ENCODE peak calls at places on chromosomes 1 and 21, in eight cellular contexts. One of them, this sample, is unnamed.

GRCh38 chr1:8031176-8031785 is 5.2 kb upstream of the ERRFI1 start:
- DNase-seq in posterior cingulate gyrus: no peak
- DNase-seq in HFFc6: peak
- DNase-seq in WTC11: no peak
- DNase-seq in HepG2: no peak
- DNase-seq in ELR: peak
- DNase-seq in stimulated activated CD8-positive, alpha-beta memory T cell treated with anti-CD3 and anti-CD28 coated beads, Interleukin-4, amount 100 ng/mL, for 24 hours: no peak
- DNase-seq in adrenal gland: no peak
- DNase-seq in this sample: peak

GRCh38 chr1:228930479-228930957 is 195.2 kb downstream of the RHOU start:
- DNase-seq in posterior cingulate gyrus: no peak
- DNase-seq in HFFc6: no peak
- DNase-seq in WTC11: no peak
- DNase-seq in HepG2: no peak
- DNase-seq in ELR: no peak
- DNase-seq in stimulated activated CD8-positive, alpha-beta memory T cell treated with anti-CD3 and anti-CD28 coated beads, Interleukin-4, amount 100 ng/mL, for 24 hours: no peak
- DNase-seq in adrenal gland: no peak
- DNase-seq in this sample: peak

GRCh38 chr1:55284856-55285255 is 69.7 kb upstream of the USP24 start:
- DNase-seq in posterior cingulate gyrus: no peak
- DNase-seq in HFFc6: peak
- DNase-seq in WTC11: no peak
- DNase-seq in HepG2: no peak
- DNase-seq in ELR: peak
- DNase-seq in stimulated activated CD8-positive, alpha-beta memory T cell treated with anti-CD3 and anti-CD28 coated beads, Interleukin-4, amount 100 ng/mL, for 24 hours: no peak
- DNase-seq in adrenal gland: peak
- DNase-seq in this sample: peak

GRCh38 chr1:93328809-93329477 is 16.8 kb upstream of the DR1 start:
- DNase-seq in posterior cingulate gyrus: no peak
- DNase-seq in HFFc6: peak
- DNase-seq in WTC11: no peak
- DNase-seq in HepG2: no peak
- DNase-seq in ELR: peak
- DNase-seq in stimulated activated CD8-positive, alpha-beta memory T cell treated with anti-CD3 and anti-CD28 coated beads, Interleukin-4, amount 100 ng/mL, for 24 hours: no peak
- DNase-seq in adrenal gland: no peak
- DNase-seq in this sample: no peak

GRCh38 chr1:44791364-44791801 is 3.4 kb upstream of the BEST4 start:
- DNase-seq in posterior cingulate gyrus: no peak
- DNase-seq in HFFc6: no peak
- DNase-seq in WTC11: no peak
- DNase-seq in HepG2: no peak
- DNase-seq in ELR: no peak
- DNase-seq in stimulated activated CD8-positive, alpha-beta memory T cell treated with anti-CD3 and anti-CD28 coated beads, Interleukin-4, amount 100 ng/mL, for 24 hours: no peak
- DNase-seq in adrenal gland: peak
- DNase-seq in this sample: no peak

GRCh38 chr1:17507916-17508315 is 31.6 kb upstream of the ARHGEF10L start:
- DNase-seq in posterior cingulate gyrus: no peak
- DNase-seq in HFFc6: no peak
- DNase-seq in WTC11: peak
- DNase-seq in HepG2: no peak
- DNase-seq in ELR: peak
- DNase-seq in stimulated activated CD8-positive, alpha-beta memory T cell treated with anti-CD3 and anti-CD28 coated beads, Interleukin-4, amount 100 ng/mL, for 24 hours: no peak
- DNase-seq in adrenal gland: no peak
- DNase-seq in this sample: no peak

GRCh38 chr1:18109756-18110597 is 2.4 kb downstream of the IGSF21 start:
- DNase-seq in posterior cingulate gyrus: peak
- DNase-seq in HFFc6: no peak
- DNase-seq in WTC11: peak
- DNase-seq in HepG2: no peak
- DNase-seq in ELR: no peak
- DNase-seq in stimulated activated CD8-positive, alpha-beta memory T cell treated with anti-CD3 and anti-CD28 coated beads, Interleukin-4, amount 100 ng/mL, for 24 hours: no peak
- DNase-seq in adrenal gland: peak
- DNase-seq in this sample: no peak

GRCh38 chr1:151729157-151729965 is 8.0 kb downstream of the RIIAD1 start:
- DNase-seq in posterior cingulate gyrus: no peak
- DNase-seq in HFFc6: no peak
- DNase-seq in WTC11: no peak
- DNase-seq in HepG2: peak
- DNase-seq in ELR: no peak
- DNase-seq in stimulated activated CD8-positive, alpha-beta memory T cell treated with anti-CD3 and anti-CD28 coated beads, Interleukin-4, amount 100 ng/mL, for 24 hours: no peak
- DNase-seq in adrenal gland: no peak
- DNase-seq in this sample: no peak

GRCh38 chr1:87902830-87903614 is 574.3 kb downstream of the LMO4 start:
- DNase-seq in posterior cingulate gyrus: no peak
- DNase-seq in HFFc6: no peak
- DNase-seq in WTC11: no peak
- DNase-seq in HepG2: no peak
- DNase-seq in ELR: no peak
- DNase-seq in stimulated activated CD8-positive, alpha-beta memory T cell treated with anti-CD3 and anti-CD28 coated beads, Interleukin-4, amount 100 ng/mL, for 24 hours: no peak
- DNase-seq in adrenal gland: peak
- DNase-seq in this sample: peak

GRCh38 chr21:33111577-33111976 is 41.6 kb downstream of the OLIG1 start:
- DNase-seq in posterior cingulate gyrus: no peak
- DNase-seq in HFFc6: no peak
- DNase-seq in WTC11: no peak
- DNase-seq in HepG2: no peak
- DNase-seq in ELR: no peak
- DNase-seq in stimulated activated CD8-positive, alpha-beta memory T cell treated with anti-CD3 and anti-CD28 coated beads, Interleukin-4, amount 100 ng/mL, for 24 hours: no peak
- DNase-seq in adrenal gland: no peak
- DNase-seq in this sample: no peak

GRCh38 chr1:201721131-201722049 is 107.6 kb upstream of the IPO9 start:
- DNase-seq in posterior cingulate gyrus: no peak
- DNase-seq in HFFc6: peak
- DNase-seq in WTC11: no peak
- DNase-seq in HepG2: no peak
- DNase-seq in ELR: peak
- DNase-seq in stimulated activated CD8-positive, alpha-beta memory T cell treated with anti-CD3 and anti-CD28 coated beads, Interleukin-4, amount 100 ng/mL, for 24 hours: no peak
- DNase-seq in adrenal gland: no peak
- DNase-seq in this sample: peak

GRCh38 chr1:209335090-209335692 is 248.3 kb upstream of the CAMK1G start:
- DNase-seq in posterior cingulate gyrus: no peak
- DNase-seq in HFFc6: peak
- DNase-seq in WTC11: peak
- DNase-seq in HepG2: peak
- DNase-seq in ELR: peak
- DNase-seq in stimulated activated CD8-positive, alpha-beta memory T cell treated with anti-CD3 and anti-CD28 coated beads, Interleukin-4, amount 100 ng/mL, for 24 hours: no peak
- DNase-seq in adrenal gland: peak
- DNase-seq in this sample: peak

GRCh38 chr1:162220009-162220539 is 150.6 kb downstream of the NOS1AP start:
- DNase-seq in posterior cingulate gyrus: no peak
- DNase-seq in HFFc6: no peak
- DNase-seq in WTC11: no peak
- DNase-seq in HepG2: no peak
- DNase-seq in ELR: no peak
- DNase-seq in stimulated activated CD8-positive, alpha-beta memory T cell treated with anti-CD3 and anti-CD28 coated beads, Interleukin-4, amount 100 ng/mL, for 24 hours: no peak
- DNase-seq in adrenal gland: no peak
- DNase-seq in this sample: no peak

GRCh38 chr1:226054519-226055327 is 7.8 kb upstream of the H3-3A start:
- DNase-seq in posterior cingulate gyrus: no peak
- DNase-seq in HFFc6: no peak
- DNase-seq in WTC11: no peak
- DNase-seq in HepG2: no peak
- DNase-seq in ELR: no peak
- DNase-seq in stimulated activated CD8-positive, alpha-beta memory T cell treated with anti-CD3 and anti-CD28 coated beads, Interleukin-4, amount 100 ng/mL, for 24 hours: no peak
- DNase-seq in adrenal gland: no peak
- DNase-seq in this sample: peak

GRCh38 chr1:93588206-93588605 is 93.4 kb downstream of the BCAR3 start:
- DNase-seq in posterior cingulate gyrus: no peak
- DNase-seq in HFFc6: no peak
- DNase-seq in WTC11: no peak
- DNase-seq in HepG2: no peak
- DNase-seq in ELR: peak
- DNase-seq in stimulated activated CD8-positive, alpha-beta memory T cell treated with anti-CD3 and anti-CD28 coated beads, Interleukin-4, amount 100 ng/mL, for 24 hours: no peak
- DNase-seq in adrenal gland: no peak
- DNase-seq in this sample: peak

GRCh38 chr1:85411567-85412312 is 53.2 kb downstream of the DDAH1 start:
- DNase-seq in posterior cingulate gyrus: no peak
- DNase-seq in HFFc6: no peak
- DNase-seq in WTC11: no peak
- DNase-seq in HepG2: no peak
- DNase-seq in ELR: no peak
- DNase-seq in stimulated activated CD8-positive, alpha-beta memory T cell treated with anti-CD3 and anti-CD28 coated beads, Interleukin-4, amount 100 ng/mL, for 24 hours: no peak
- DNase-seq in adrenal gland: no peak
- DNase-seq in this sample: peak

GRCh38 chr1:230172016-230172356 is 104.9 kb downstream of the GALNT2 start:
- DNase-seq in posterior cingulate gyrus: no peak
- DNase-seq in HFFc6: no peak
- DNase-seq in WTC11: no peak
- DNase-seq in HepG2: no peak
- DNase-seq in ELR: no peak
- DNase-seq in stimulated activated CD8-positive, alpha-beta memory T cell treated with anti-CD3 and anti-CD28 coated beads, Interleukin-4, amount 100 ng/mL, for 24 hours: no peak
- DNase-seq in adrenal gland: no peak
- DNase-seq in this sample: no peak

GRCh38 chr1:201763439-201764140 is 65.4 kb upstream of the IPO9 start:
- DNase-seq in posterior cingulate gyrus: no peak
- DNase-seq in HFFc6: peak
- DNase-seq in WTC11: no peak
- DNase-seq in HepG2: no peak
- DNase-seq in ELR: no peak
- DNase-seq in stimulated activated CD8-positive, alpha-beta memory T cell treated with anti-CD3 and anti-CD28 coated beads, Interleukin-4, amount 100 ng/mL, for 24 hours: no peak
- DNase-seq in adrenal gland: no peak
- DNase-seq in this sample: peak

GRCh38 chr1:221919341-221919740 is 177.5 kb upstream of the DUSP10 start:
- DNase-seq in posterior cingulate gyrus: no peak
- DNase-seq in HFFc6: no peak
- DNase-seq in WTC11: no peak
- DNase-seq in HepG2: no peak
- DNase-seq in ELR: no peak
- DNase-seq in stimulated activated CD8-positive, alpha-beta memory T cell treated with anti-CD3 and anti-CD28 coated beads, Interleukin-4, amount 100 ng/mL, for 24 hours: no peak
- DNase-seq in adrenal gland: no peak
- DNase-seq in this sample: no peak

GRCh38 chr1:214452152-214452806 is 99.1 kb downstream of the PTPN14 start:
- DNase-seq in posterior cingulate gyrus: no peak
- DNase-seq in HFFc6: no peak
- DNase-seq in WTC11: no peak
- DNase-seq in HepG2: no peak
- DNase-seq in ELR: no peak
- DNase-seq in stimulated activated CD8-positive, alpha-beta memory T cell treated with anti-CD3 and anti-CD28 coated beads, Interleukin-4, amount 100 ng/mL, for 24 hours: no peak
- DNase-seq in adrenal gland: no peak
- DNase-seq in this sample: no peak

GRCh38 chr1:21251773-21252471 is 38.3 kb downstream of the ECE1 start:
- DNase-seq in posterior cingulate gyrus: no peak
- DNase-seq in HFFc6: peak
- DNase-seq in WTC11: no peak
- DNase-seq in HepG2: peak
- DNase-seq in ELR: peak
- DNase-seq in stimulated activated CD8-positive, alpha-beta memory T cell treated with anti-CD3 and anti-CD28 coated beads, Interleukin-4, amount 100 ng/mL, for 24 hours: no peak
- DNase-seq in adrenal gland: peak
- DNase-seq in this sample: peak